ENCODE peak calls at places on chromosomes 1 and 21, in seven cellular contexts. I, G, O, Y, T, E and N are unnamed samples.

GRCh38 chr1:45721207-45721606 is 29.2 kb downstream of the IPP start:
- DNase-seq in I (no peak), G (peak), O (peak), Y (no peak), T (peak), E (peak), N (no peak)

GRCh38 chr1:39646232-39647081 is 7.0 kb upstream of the HEYL start:
- DNase-seq in I (peak), G (peak), O (peak), Y (peak), T (peak), E (peak), N (no peak)

GRCh38 chr1:9612162-9612845 is 23.6 kb downstream of the TMEM201 start:
- DNase-seq in I (no peak), G (no peak), O (no peak), Y (no peak), T (no peak), E (no peak), N (no peak)

GRCh38 chr21:44415073-44416025 is 40.0 kb upstream of the LRRC3 start:
- DNase-seq in I (no peak), G (no peak), O (peak), Y (peak), T (no peak), E (no peak), N (no peak)

GRCh38 chr1:43246466-43247213 is 23.1 kb upstream of the TMEM125 start:
- DNase-seq in I (no peak), G (no peak), O (no peak), Y (no peak), T (no peak), E (no peak), N (no peak)

GRCh38 chr1:28111157-28111556 is 22.7 kb upstream of the EYA3 start:
- DNase-seq in I (no peak), G (no peak), O (no peak), Y (no peak), T (no peak), E (no peak), N (no peak)

GRCh38 chr1:207603777-207604176 is 41.2 kb upstream of the CR1L start:
- DNase-seq in I (no peak), G (peak), O (no peak), Y (no peak), T (peak), E (no peak), N (no peak)

GRCh38 chr1:7509593-7509992 is 261.5 kb upstream of the VAMP3 start:
- DNase-seq in I (no peak), G (no peak), O (no peak), Y (no peak), T (no peak), E (no peak), N (no peak)

GRCh38 chr1:34924759-34925555 is 4.5 kb downstream of the DLGAP3 start:
- DNase-seq in I (peak), G (peak), O (peak), Y (peak), T (peak), E (peak), N (no peak)

GRCh38 chr1:156114101-156114918 is at the start of gene LMNA:
- DNase-seq in I (no peak), G (peak), O (peak), Y (peak), T (peak), E (peak), N (no peak)

GRCh38 chr21:42030311-42030710 is 20.2 kb upstream of the ZBTB21 start:
- DNase-seq in I (no peak), G (no peak), O (no peak), Y (no peak), T (no peak), E (no peak), N (no peak)

GRCh38 chr21:43304206-43304605 is 122.7 kb downstream of the SIK1 start:
- DNase-seq in I (no peak), G (no peak), O (no peak), Y (no peak), T (no peak), E (no peak), N (no peak)

GRCh38 chr1:65979145-65979544 is 186.4 kb downstream of the PDE4B start:
- DNase-seq in I (no peak), G (peak), O (no peak), Y (no peak), T (no peak), E (no peak), N (no peak)

GRCh38 chr1:65164633-65165032 is 16.6 kb downstream of the AK4 start:
- DNase-seq in I (no peak), G (no peak), O (no peak), Y (no peak), T (no peak), E (no peak), N (no peak)

GRCh38 chr1:214983126-214983869 is 99.2 kb upstream of the KCNK2 start:
- DNase-seq in I (no peak), G (peak), O (no peak), Y (no peak), T (no peak), E (no peak), N (no peak)

GRCh38 chr1:59146651-59147358 is 150.1 kb upstream of the FGGY start:
- DNase-seq in I (peak), G (peak), O (peak), Y (peak), T (peak), E (no peak), N (peak)

GRCh38 chr1:21624577-21625389 is 44.4 kb downstream of the RAP1GAP start:
- DNase-seq in I (no peak), G (no peak), O (no peak), Y (no peak), T (no peak), E (no peak), N (no peak)

GRCh38 chr1:235601087-235601486 is 48.5 kb downstream of the GNG4 start:
- DNase-seq in I (no peak), G (no peak), O (peak), Y (peak), T (no peak), E (no peak), N (peak)

GRCh38 chr1:223835754-223836153 is 10.0 kb downstream of the TP53BP2 start:
- DNase-seq in I (no peak), G (no peak), O (no peak), Y (no peak), T (peak), E (no peak), N (no peak)

GRCh38 chr21:42614811-42615342 is 38.5 kb upstream of the PDE9A start:
- DNase-seq in I (no peak), G (no peak), O (peak), Y (no peak), T (peak), E (peak), N (no peak)

GRCh38 chr1:241163363-241163762 is 193.6 kb downstream of the RGS7 start:
- DNase-seq in I (no peak), G (no peak), O (peak), Y (peak), T (no peak), E (no peak), N (no peak)
- H2AK5ac ChIP-seq in I (no peak), G (no peak), O (no peak), Y (no peak), T (no peak), E (no peak), N (no peak)

GRCh38 chr1:187665513-187665912 is 836.8 kb downstream of the PLA2G4A start:
- DNase-seq in I (no peak), G (no peak), O (no peak), Y (no peak), T (no peak), E (no peak), N (no peak)
- H2AK5ac ChIP-seq in I (no peak), G (no peak), O (no peak), Y (no peak), T (no peak), E (no peak), N (no peak)

DNA sequence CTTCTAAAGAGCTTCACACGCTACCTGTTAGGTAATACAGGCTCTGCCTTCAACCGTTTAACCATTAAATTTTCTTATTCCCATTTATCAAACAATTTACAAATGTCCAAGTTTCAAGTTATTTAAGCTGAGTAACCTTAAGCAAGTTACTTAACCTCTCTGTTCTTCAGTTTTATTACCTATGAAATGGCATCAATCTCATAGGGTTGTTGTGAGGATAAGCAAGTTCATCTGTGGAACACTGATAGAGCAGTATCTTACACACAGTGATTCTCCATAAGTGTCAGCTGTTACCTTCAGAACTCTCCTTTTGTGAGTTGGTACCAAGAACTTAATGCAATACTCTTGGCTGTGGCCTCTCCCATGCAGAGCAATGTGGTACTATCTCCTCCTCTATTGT is 40.0 kb downstream of the GRIK3 start:
- DNase-seq in I (no peak), G (no peak), O (no peak), Y (no peak), T (no peak), E (no peak), N (no peak)
- H2AK5ac ChIP-seq in I (no peak), G (no peak), O (no peak), Y (no peak), T (no peak), E (no peak), N (no peak)

GRCh38 chr1:107670397-107670796 is 294.6 kb downstream of the VAV3 start:
- DNase-seq in I (no peak), G (no peak), O (no peak), Y (no peak), T (no peak), E (no peak), N (no peak)
- H2AK5ac ChIP-seq in I (no peak), G (no peak), O (no peak), Y (no peak), T (no peak), E (no peak), N (no peak)